ENCODE peak calls at places on chromosome 11, in nine cellular contexts. P, G, O, D, M, R, B, X and C are unnamed samples.

GRCh38 chr11:115715371-115715770 is 211.2 kb upstream of the CADM1 start:
- DNase-seq in M (no peak), X (no peak), B (no peak), P (no peak), G (no peak), R (no peak), D (no peak), O (no peak), C (no peak)

GRCh38 chr11:35914824-35915223 is 29.0 kb upstream of the LDLRAD3 start:
- DNase-seq in B (no peak), R (no peak), O (no peak), M (no peak), P (no peak), D (no peak), X (no peak), G (no peak), C (no peak)

GRCh38 chr11:5933116-5933515 is 8.9 kb upstream of the OR56A3 start:
- DNase-seq in O (no peak), M (no peak), D (no peak), P (no peak), G (no peak), R (no peak), B (no peak), X (no peak), C (no peak)

GRCh38 chr11:38136887-38137286 is 1538.9 kb upstream of the RAG2 start:
- DNase-seq in P (no peak), X (no peak), M (no peak), G (no peak), B (no peak), R (no peak), O (no peak), D (no peak), C (no peak)

GRCh38 chr11:73416711-73417265 is 40.6 kb downstream of the RELT start:
- DNase-seq in M (no peak), G (no peak), P (no peak), X (no peak), B (no peak), O (no peak), R (no peak), D (no peak), C (no peak)

GRCh38 chr11:70650075-70650909 is 252.0 kb downstream of the CTTN start:
- DNase-seq in D (peak), B (peak), P (peak), R (no peak), G (peak), M (peak), X (no peak), O (peak), C (peak)

GRCh38 chr11:8330416-8330815 is 66.7 kb upstream of the LMO1 start:
- DNase-seq in M (no peak), O (no peak), P (no peak), D (no peak), B (no peak), R (no peak), G (no peak), X (no peak), C (no peak)

GRCh38 chr11:110524227-110524626 is 94.5 kb downstream of the FDX1 start:
- DNase-seq in D (peak), R (no peak), M (no peak), B (no peak), G (peak), P (no peak), O (peak), X (no peak), C (no peak)